ENCODE peak calls at places on chromosomes 5 and 9, in eight cellular contexts. V, X, I, Z, G, R, O and U are unnamed samples.

GRCh38 chr9:89448381-89448780 is 49.5 kb downstream of the SEMA4D start:
- DNase-seq in I (no peak), G (no peak), R (no peak), X (no peak), V (no peak), Z (no peak), O (peak; percentile 20), U (no peak)

GRCh38 chr9:127825319-127826051 is 22.8 kb downstream of the FPGS start:
- DNase-seq in X (no peak), G (peak; percentile 70), I (no peak), R (no peak), V (no peak), O (peak; percentile 32), Z (no peak), U (no peak)

GRCh38 chr5:171269717-171270116 is 39.3 kb upstream of the TLX3 start:
- DNase-seq in O (no peak), R (no peak), V (no peak), Z (no peak), I (no peak), X (peak; percentile 72), G (no peak), U (peak; percentile 61)

GRCh38 chr9:94685359-94685758 is 41.1 kb upstream of the AOPEP start:
- DNase-seq in R (no peak), I (no peak), V (no peak), G (no peak), O (no peak), X (no peak), Z (no peak), U (no peak)

GRCh38 chr5:115319007-115319406 is 22.6 kb upstream of the CCDC112 start:
- DNase-seq in O (no peak), X (no peak), G (no peak), R (no peak), Z (no peak), V (no peak), I (no peak), U (no peak)

GRCh38 chr5:72517961-72518690 is 10.9 kb upstream of the ZNF366 start:
- DNase-seq in X (no peak), O (no peak), I (no peak), Z (peak; percentile 98), R (no peak), V (no peak), G (no peak), U (no peak)

GRCh38 chr9:111195779-111196178 is 134.2 kb downstream of the OR2K2 start:
- DNase-seq in I (no peak), Z (no peak), X (no peak), V (no peak), R (no peak), O (no peak), G (no peak), U (no peak)

GRCh38 chr9:114005371-114006154 is 72.5 kb downstream of the AMBP start:
- DNase-seq in R (no peak), X (no peak), V (no peak), Z (no peak), I (peak; percentile 26), O (no peak), G (peak; percentile 27), U (no peak)

GRCh38 chr9:120937127-120937526 is 10.5 kb upstream of the TRAF1 start:
- DNase-seq in I (no peak), Z (no peak), X (no peak), R (no peak), O (no peak), V (no peak), G (no peak), U (no peak)

GRCh38 chr5:1789838-1790462 is 9.7 kb downstream of the MRPL36 start:
- DNase-seq in Z (peak; percentile 18), V (no peak), R (no peak), X (peak; percentile 96), O (no peak), G (peak; percentile 12), I (no peak), U (peak; percentile 67)

GRCh38 chr5:73437126-73438047 is 11.2 kb downstream of the FOXD1 start:
- DNase-seq in R (no peak), X (peak; percentile 67), O (no peak), I (peak; percentile 61), V (no peak), Z (peak; percentile 85), G (peak; percentile 82), U (no peak)

GRCh38 chr9:87605676-87606075 is 108.0 kb downstream of the DAPK1 start:
- DNase-seq in X (no peak), Z (no peak), O (no peak), V (no peak), R (no peak), I (no peak), G (no peak), U (no peak)

GRCh38 chr5:174706997-174707548 is 17.3 kb upstream of the MSX2 start:
- DNase-seq in Z (no peak), R (no peak), V (no peak), X (peak; percentile 52), I (no peak), G (no peak), O (no peak), U (no peak)

GRCh38 chr5:111131356-111131755 is 39.2 kb downstream of the WDR36 start:
- DNase-seq in I (no peak), V (no peak), X (no peak), R (no peak), O (no peak), G (no peak), Z (no peak), U (no peak)

GRCh38 chr9:127067603-127068220 is 54.7 kb downstream of the ANGPTL2 start:
- DNase-seq in I (no peak), G (no peak), Z (no peak), O (no peak), X (no peak), R (no peak), V (no peak), U (no peak)

GRCh38 chr5:112685929-112686328 is 51.8 kb upstream of the APC start:
- DNase-seq in R (no peak), V (no peak), O (no peak), X (peak; percentile 27), G (no peak), I (no peak), Z (peak; percentile 35), U (no peak)

GRCh38 chr9:127897194-127897692 is 2.2 kb downstream of the ST6GALNAC6 start:
- DNase-seq in O (peak; percentile 88), V (no peak), I (peak; percentile 76), X (peak; percentile 77), R (no peak), Z (peak; percentile 81), G (peak; percentile 72), U (peak; percentile 72)

GRCh38 chr5:176153741-176154140 is 84.5 kb upstream of the SIMC1 start:
- DNase-seq in V (no peak), I (no peak), Z (no peak), X (no peak), R (no peak), G (no peak), O (no peak), U (no peak)

GRCh38 chr9:122254761-122255160 is 9.9 kb downstream of the RBM18 start:
- DNase-seq in V (no peak), X (no peak), I (no peak), R (no peak), Z (no peak), O (no peak), G (no peak), U (no peak)

GRCh38 chr9:115882911-115883310 is 270.7 kb upstream of the PAPPA start:
- DNase-seq in I (no peak), V (no peak), O (no peak), X (peak; percentile 21), R (no peak), G (no peak), Z (peak; percentile 43), U (no peak)

GRCh38 chr5:111855356-111855755 is 98.4 kb upstream of the NREP start:
- DNase-seq in Z (no peak), O (no peak), X (no peak), G (no peak), I (no peak), R (no peak), V (no peak), U (no peak)

GRCh38 chr5:17378346-17378984 is 119.6 kb upstream of the TAF11L2 start:
- DNase-seq in Z (no peak), G (no peak), R (no peak), I (no peak), V (no peak), X (peak; percentile 86), O (no peak), U (no peak)

GRCh38 chr5:88743231-88743879 is 139.6 kb downstream of the MEF2C start:
- DNase-seq in Z (peak; percentile 56), I (no peak), O (no peak), X (peak; percentile 20), R (no peak), G (no peak), V (no peak), U (no peak)

GRCh38 chr5:147906326-147907095 is at the start of gene C5orf46:
- DNase-seq in R (no peak), Z (peak; percentile 3), V (no peak), O (no peak), I (no peak), G (no peak), X (peak; percentile 57), U (peak; percentile 28)

GRCh38 chr9:137685035-137685885 is 66.5 kb downstream of the EHMT1 start:
- DNase-seq in X (peak; percentile 90), R (peak; percentile 11), Z (no peak), I (no peak), V (no peak), O (no peak), G (no peak), U (no peak)

GRCh38 chr9:89946741-89947140 is 341.9 kb downstream of the GADD45G start:
- DNase-seq in G (no peak), O (no peak), Z (no peak), I (no peak), R (no peak), V (no peak), X (no peak), U (no peak)

GRCh38 chr9:134066546-134066922 is 1.3 kb downstream of the BRD3 start:
- DNase-seq in I (no peak), Z (peak; percentile 24), X (peak; percentile 29), V (no peak), O (no peak), R (no peak), G (no peak), U (no peak)

GRCh38 chr9:33448159-33448511 is 742 bp upstream of the AQP3 start:
- DNase-seq in I (no peak), V (no peak), R (no peak), O (no peak), G (no peak), Z (no peak), X (no peak), U (no peak)

GRCh38 chr5:180484813-180485212 is 9.4 kb upstream of the CNOT6 start:
- DNase-seq in V (no peak), O (no peak), R (no peak), Z (no peak), G (no peak), I (no peak), X (no peak), U (no peak)

GRCh38 chr5:94281402-94281801 is 337.0 kb downstream of the KIAA0825 start:
- DNase-seq in R (no peak), I (no peak), G (no peak), Z (no peak), O (no peak), V (no peak), X (no peak), U (no peak)

GRCh38 chr5:41788800-41789395 is 81.3 kb downstream of the OXCT1 start:
- DNase-seq in G (no peak), V (no peak), O (no peak), I (no peak), X (peak; percentile 74), R (no peak), Z (peak; percentile 17), U (peak; percentile 65)

GRCh38 chr9:129111762-129112151 is 542 bp downstream of the PTPA start:
- DNase-seq in X (peak; percentile 45), O (peak; percentile 21), V (no peak), I (peak; percentile 70), Z (peak; percentile 40), R (peak; percentile 3), G (no peak), U (peak; percentile 6)

GRCh38 chr5:162391848-162392247 is 324.3 kb downstream of the GABRG2 start:
- DNase-seq in V (no peak), I (no peak), G (no peak), R (no peak), X (no peak), O (no peak), Z (no peak), U (no peak)

GRCh38 chr5:16507716-16508115 is 42.1 kb upstream of the ZNF622 start:
- DNase-seq in V (no peak), R (no peak), G (no peak), I (no peak), Z (no peak), X (no peak), O (no peak), U (no peak)